ENCODE peak calls at places on chromosomes 4 and X, in five cellular contexts. I is naive thymus-derived CD4-positive, alpha-beta T cell; P is activated CD8-positive, alpha-beta memory T cell treated with anti-CD3 and anti-CD28 coated beads, Interleukin-2, amount 50 U/mL, for 48 hours; G is substantia nigra; T is globus pallidus. Y is an unnamed sample.

GRCh38 chrX:129510331-129510730 is 13.0 kb downstream of the SMARCA1 start:
- DNase-seq in I (no peak), P (no peak), G (no peak), T (no peak), Y (no peak)

GRCh38 chrX:68072016-68072415 is 361.3 kb downstream of the OPHN1 start:
- DNase-seq in I (no peak), P (no peak), G (no peak), T (no peak), Y (no peak)

GRCh38 chr4:139975830-139976272 is 178.1 kb downstream of the MAML3 start:
- DNase-seq in I (no peak), P (no peak), G (no peak), T (no peak), Y (no peak)

GRCh38 chr4:22850630-22851029 is 157.9 kb downstream of the GBA3 start:
- DNase-seq in I (no peak), P (no peak), G (no peak), T (no peak), Y (no peak)

GRCh38 chr4:109815151-109816081 is at the start of gene GAR1:
- DNase-seq in I (peak), P (peak), G (peak), T (peak), Y (peak)

GRCh38 chrX:40262641-40263560 is 165.1 kb upstream of the BCOR start:
- DNase-seq in I (no peak), P (no peak), G (no peak), T (no peak), Y (no peak)

GRCh38 chr4:107736924-107737448 is 17.0 kb upstream of the PAPSS1 start:
- DNase-seq in I (peak), P (peak), G (peak), T (peak), Y (peak)

GRCh38 chr4:163776961-163777360 is 282.5 kb downstream of the TMA16 start:
- DNase-seq in I (no peak), P (no peak), G (no peak), T (no peak), Y (no peak)

GRCh38 chrX:18984381-18985185 is 669 bp upstream of the PHKA2 start:
- DNase-seq in I (peak), P (peak), G (peak), T (peak), Y (peak)

Y was measured in neural crest cell.